ENCODE peak calls at places on chromosomes 7 and 10, in eight cellular contexts. One of them, this sample, is unnamed.

GRCh38 chr10:67520924-67521520 is 175.0 kb downstream of the CTNNA3 start:
- DNase-seq in GM04503: peak; percentile 4
- DNase-seq in ovary: no peak
- DNase-seq in hypothalamus: no peak
- DNase-seq in CD14-positive monocyte: no peak
- DNase-seq in endothelial cell: peak; percentile 42
- DNase-seq in K562: peak; percentile 19
- DNase-seq in amniotic epithelial cell: peak; percentile 60
- DNase-seq in this sample: peak; percentile 32

GRCh38 chr10:80541144-80541750 is 3.5 kb downstream of the SH2D4B start:
- DNase-seq in endothelial cell: no peak
- DNase-seq in hypothalamus: no peak
- DNase-seq in GM04503: no peak
- DNase-seq in CD14-positive monocyte: no peak
- DNase-seq in K562: no peak
- DNase-seq in amniotic epithelial cell: no peak
- DNase-seq in ovary: no peak
- DNase-seq in this sample: no peak

GRCh38 chr10:13496931-13497330 is 31.9 kb downstream of the BEND7 start:
- DNase-seq in amniotic epithelial cell: no peak
- DNase-seq in K562: no peak
- DNase-seq in ovary: no peak
- DNase-seq in CD14-positive monocyte: no peak
- DNase-seq in hypothalamus: no peak
- DNase-seq in GM04503: no peak
- DNase-seq in endothelial cell: no peak
- DNase-seq in this sample: no peak

GRCh38 chr10:100741386-100742066 is 3.9 kb upstream of the PAX2 start:
- DNase-seq in hypothalamus: no peak
- DNase-seq in K562: no peak
- DNase-seq in amniotic epithelial cell: no peak
- DNase-seq in ovary: no peak
- DNase-seq in endothelial cell: no peak
- DNase-seq in CD14-positive monocyte: no peak
- DNase-seq in GM04503: no peak
- DNase-seq in this sample: no peak

GRCh38 chr10:124741922-124742417 is 2.2 kb downstream of the FAM53B start:
- DNase-seq in hypothalamus: no peak
- DNase-seq in GM04503: no peak
- DNase-seq in amniotic epithelial cell: no peak
- DNase-seq in CD14-positive monocyte: no peak
- DNase-seq in endothelial cell: no peak
- DNase-seq in K562: no peak
- DNase-seq in ovary: no peak
- DNase-seq in this sample: no peak

GRCh38 chr10:60821661-60822060 is 43.4 kb downstream of the CDK1 start:
- DNase-seq in hypothalamus: no peak
- DNase-seq in CD14-positive monocyte: no peak
- DNase-seq in ovary: no peak
- DNase-seq in endothelial cell: no peak
- DNase-seq in GM04503: no peak
- DNase-seq in amniotic epithelial cell: no peak
- DNase-seq in K562: no peak
- DNase-seq in this sample: no peak

GRCh38 chr7:5701085-5701914 is 80.2 kb downstream of the RNF216 start:
- DNase-seq in K562: no peak
- DNase-seq in ovary: no peak
- DNase-seq in amniotic epithelial cell: peak; percentile 50
- DNase-seq in endothelial cell: no peak
- DNase-seq in CD14-positive monocyte: peak; percentile 58
- DNase-seq in GM04503: no peak
- DNase-seq in hypothalamus: no peak
- DNase-seq in this sample: no peak

GRCh38 chr7:8566016-8566415 is 132.6 kb downstream of the NXPH1 start:
- DNase-seq in CD14-positive monocyte: no peak
- DNase-seq in GM04503: no peak
- DNase-seq in K562: no peak
- DNase-seq in amniotic epithelial cell: no peak
- DNase-seq in ovary: no peak
- DNase-seq in hypothalamus: no peak
- DNase-seq in endothelial cell: no peak
- DNase-seq in this sample: no peak

GRCh38 chr10:117007080-117007479 is 2.1 kb upstream of the SHTN1 start:
- DNase-seq in ovary: no peak
- DNase-seq in K562: peak; percentile 23
- DNase-seq in endothelial cell: no peak
- DNase-seq in GM04503: peak; percentile 43
- DNase-seq in CD14-positive monocyte: no peak
- DNase-seq in hypothalamus: no peak
- DNase-seq in amniotic epithelial cell: peak; percentile 71
- DNase-seq in this sample: peak; percentile 48

GRCh38 chr10:110680473-110681020 is 36.4 kb downstream of the RBM20 start:
- DNase-seq in endothelial cell: no peak
- DNase-seq in hypothalamus: no peak
- DNase-seq in GM04503: no peak
- DNase-seq in CD14-positive monocyte: no peak
- DNase-seq in amniotic epithelial cell: no peak
- DNase-seq in ovary: no peak
- DNase-seq in K562: no peak
- DNase-seq in this sample: no peak

GRCh38 chr10:115706482-115707076 is 566.4 kb downstream of the GFRA1 start:
- DNase-seq in endothelial cell: no peak
- DNase-seq in CD14-positive monocyte: no peak
- DNase-seq in K562: no peak
- DNase-seq in hypothalamus: no peak
- DNase-seq in ovary: no peak
- DNase-seq in amniotic epithelial cell: peak; percentile 33
- DNase-seq in GM04503: no peak
- DNase-seq in this sample: peak; percentile 25

GRCh38 chr10:59098387-59098786 is 78.1 kb upstream of the PHYHIPL start:
- DNase-seq in K562: no peak
- DNase-seq in ovary: no peak
- DNase-seq in GM04503: peak; percentile 40
- DNase-seq in amniotic epithelial cell: no peak
- DNase-seq in hypothalamus: no peak
- DNase-seq in CD14-positive monocyte: no peak
- DNase-seq in endothelial cell: no peak
- DNase-seq in this sample: peak; percentile 61

GRCh38 chr10:114643158-114643557 is 14.9 kb downstream of the ABLIM1 start:
- DNase-seq in GM04503: no peak
- DNase-seq in amniotic epithelial cell: no peak
- DNase-seq in K562: no peak
- DNase-seq in ovary: no peak
- DNase-seq in hypothalamus: no peak
- DNase-seq in CD14-positive monocyte: no peak
- DNase-seq in endothelial cell: no peak
- DNase-seq in this sample: no peak

GRCh38 chr7:138837627-138838026 is 39.6 kb upstream of the ATP6V0A4 start:
- DNase-seq in K562: no peak
- DNase-seq in ovary: peak; percentile 42
- DNase-seq in GM04503: no peak
- DNase-seq in endothelial cell: peak; percentile 28
- DNase-seq in CD14-positive monocyte: no peak
- DNase-seq in amniotic epithelial cell: no peak
- DNase-seq in hypothalamus: no peak
- DNase-seq in this sample: no peak

GRCh38 chr7:120609136-120609753 is 248.7 kb downstream of the TSPAN12 start:
- DNase-seq in K562: no peak
- DNase-seq in CD14-positive monocyte: no peak
- DNase-seq in ovary: no peak
- DNase-seq in amniotic epithelial cell: no peak
- DNase-seq in endothelial cell: no peak
- DNase-seq in hypothalamus: no peak
- DNase-seq in GM04503: no peak
- DNase-seq in this sample: no peak

GRCh38 chr10:70804424-70804814 is 11.3 kb upstream of the SGPL1 start:
- DNase-seq in amniotic epithelial cell: peak; percentile 47
- DNase-seq in GM04503: no peak
- DNase-seq in hypothalamus: no peak
- DNase-seq in CD14-positive monocyte: no peak
- DNase-seq in K562: no peak
- DNase-seq in ovary: no peak
- DNase-seq in endothelial cell: no peak
- DNase-seq in this sample: no peak

GRCh38 chr10:105950410-105950809 is 1214.1 kb downstream of the SORCS1 start:
- DNase-seq in amniotic epithelial cell: peak; percentile 53
- DNase-seq in hypothalamus: no peak
- DNase-seq in ovary: peak; percentile 30
- DNase-seq in endothelial cell: peak; percentile 57
- DNase-seq in CD14-positive monocyte: no peak
- DNase-seq in GM04503: no peak
- DNase-seq in K562: peak; percentile 14
- DNase-seq in this sample: peak; percentile 9

GRCh38 chr10:96670786-96671185 is 49.5 kb downstream of the PIK3AP1 start:
- DNase-seq in CD14-positive monocyte: no peak
- DNase-seq in ovary: no peak
- DNase-seq in GM04503: no peak
- DNase-seq in endothelial cell: no peak
- DNase-seq in amniotic epithelial cell: no peak
- DNase-seq in hypothalamus: no peak
- DNase-seq in K562: no peak
- DNase-seq in this sample: no peak

GRCh38 chr7:47483604-47484273 is 98.2 kb downstream of the TNS3 start:
- DNase-seq in hypothalamus: no peak
- DNase-seq in CD14-positive monocyte: no peak
- DNase-seq in amniotic epithelial cell: peak; percentile 65
- DNase-seq in K562: no peak
- DNase-seq in endothelial cell: peak; percentile 27
- DNase-seq in ovary: no peak
- DNase-seq in GM04503: no peak
- DNase-seq in this sample: no peak

GRCh38 chr10:21318768-21319167 is 206.7 kb downstream of the SKIDA1 start:
- DNase-seq in endothelial cell: no peak
- DNase-seq in hypothalamus: no peak
- DNase-seq in K562: no peak
- DNase-seq in CD14-positive monocyte: no peak
- DNase-seq in ovary: peak; percentile 58
- DNase-seq in amniotic epithelial cell: no peak
- DNase-seq in GM04503: no peak
- DNase-seq in this sample: no peak

GRCh38 chr7:17109017-17109416 is 189.4 kb upstream of the AHR start:
- DNase-seq in hypothalamus: no peak
- DNase-seq in ovary: no peak
- DNase-seq in GM04503: peak; percentile 31
- DNase-seq in CD14-positive monocyte: no peak
- DNase-seq in amniotic epithelial cell: no peak
- DNase-seq in endothelial cell: no peak
- DNase-seq in K562: no peak
- DNase-seq in this sample: no peak

GRCh38 chr7:132417037-132417906 is 159.0 kb downstream of the PLXNA4 start:
- DNase-seq in amniotic epithelial cell: no peak
- DNase-seq in ovary: no peak
- DNase-seq in GM04503: no peak
- DNase-seq in hypothalamus: no peak
- DNase-seq in CD14-positive monocyte: no peak
- DNase-seq in K562: no peak
- DNase-seq in endothelial cell: no peak
- DNase-seq in this sample: no peak

GRCh38 chr7:508461-509170 is 11.0 kb downstream of the PDGFA start:
- DNase-seq in CD14-positive monocyte: no peak
- DNase-seq in amniotic epithelial cell: no peak
- DNase-seq in endothelial cell: no peak
- DNase-seq in ovary: no peak
- DNase-seq in hypothalamus: no peak
- DNase-seq in K562: no peak
- DNase-seq in GM04503: no peak
- DNase-seq in this sample: no peak

GRCh38 chr7:112302566-112302965 is 96.1 kb downstream of the ZNF277 start:
- DNase-seq in GM04503: no peak
- DNase-seq in endothelial cell: no peak
- DNase-seq in amniotic epithelial cell: no peak
- DNase-seq in ovary: no peak
- DNase-seq in K562: no peak
- DNase-seq in CD14-positive monocyte: no peak
- DNase-seq in hypothalamus: no peak
- DNase-seq in this sample: no peak

This sample was measured in HS-5.